ENCODE peak calls at places on chromosomes 16 and 17, in seven cellular contexts. One of them, this sample, is unnamed.

GRCh38 chr17:76549539-76549938 is 9.7 kb downstream of the PRCD start:
- DNase-seq in GM12865: no peak
- DNase-seq in BE2C: no peak
- DNase-seq in GM23248: no peak
- DNase-seq in EL: no peak
- DNase-seq in H7: no peak
- DNase-seq in germinal center: no peak
- DNase-seq in this sample: no peak

GRCh38 chr16:89822188-89823086 is 5.8 kb upstream of the SPIRE2 start:
- DNase-seq in GM12865: no peak
- DNase-seq in BE2C: no peak
- DNase-seq in GM23248: no peak
- DNase-seq in EL: no peak
- DNase-seq in H7: no peak
- DNase-seq in germinal center: no peak
- DNase-seq in this sample: no peak

GRCh38 chr17:67992541-67993152 is 3.6 kb downstream of the C17orf58 start:
- DNase-seq in GM12865: no peak
- DNase-seq in BE2C: no peak
- DNase-seq in GM23248: peak
- DNase-seq in EL: no peak
- DNase-seq in H7: peak
- DNase-seq in germinal center: no peak
- DNase-seq in this sample: no peak

GRCh38 chr17:61238455-61238933 is 161.1 kb upstream of the TBX2 start:
- DNase-seq in GM12865: no peak
- DNase-seq in BE2C: peak
- DNase-seq in GM23248: no peak
- DNase-seq in EL: peak
- DNase-seq in H7: no peak
- DNase-seq in germinal center: no peak
- DNase-seq in this sample: no peak

GRCh38 chr16:81921415-81921814 is 89.9 kb downstream of the SDR42E1 start:
- DNase-seq in GM12865: no peak
- DNase-seq in BE2C: no peak
- DNase-seq in GM23248: peak
- DNase-seq in EL: no peak
- DNase-seq in H7: no peak
- DNase-seq in germinal center: no peak
- DNase-seq in this sample: no peak

GRCh38 chr17:57578608-57578990 is 166.5 kb downstream of the CCDC182 start:
- DNase-seq in GM12865: peak
- DNase-seq in BE2C: no peak
- DNase-seq in GM23248: peak
- DNase-seq in EL: no peak
- DNase-seq in H7: no peak
- DNase-seq in germinal center: no peak
- DNase-seq in this sample: no peak

GRCh38 chr16:88560722-88561484 is 9.3 kb upstream of the ZC3H18 start:
- DNase-seq in GM12865: no peak
- DNase-seq in BE2C: no peak
- DNase-seq in GM23248: peak
- DNase-seq in EL: no peak
- DNase-seq in H7: peak
- DNase-seq in germinal center: no peak
- DNase-seq in this sample: peak

GRCh38 chr16:56886826-56887225 is 21.8 kb downstream of the SLC12A3 start:
- DNase-seq in GM12865: no peak
- DNase-seq in BE2C: no peak
- DNase-seq in GM23248: no peak
- DNase-seq in EL: no peak
- DNase-seq in H7: no peak
- DNase-seq in germinal center: no peak
- DNase-seq in this sample: no peak

GRCh38 chr17:29243792-29244191 is 2.9 kb upstream of the CRYBA1 start:
- DNase-seq in GM12865: peak
- DNase-seq in BE2C: peak
- DNase-seq in GM23248: peak
- DNase-seq in EL: peak
- DNase-seq in H7: peak
- DNase-seq in germinal center: peak
- DNase-seq in this sample: no peak

GRCh38 chr16:10388987-10389386 is 3.1 kb downstream of the ATF7IP2 start:
- DNase-seq in GM12865: no peak
- DNase-seq in BE2C: no peak
- DNase-seq in GM23248: no peak
- DNase-seq in EL: no peak
- DNase-seq in H7: no peak
- DNase-seq in germinal center: no peak
- DNase-seq in this sample: no peak